ENCODE peak calls at places on chromosomes 7 and 10, in six cellular contexts. L is ovary; E is hepatocyte; P is stimulated activated naive B cell treated with anti-CD40 and anti-IgM and Interleukin-4, amounts not matched to agents 10 μg/mL and 1 μg/mL and 100 μg/mL, for 72 hours; I is Kasumi-1; S is activated CD4-positive, alpha-beta T cell treated with anti-CD3 and anti-CD28 coated beads, Interleukin-2, amount 50 U/mL, for 48 hours. Y is an unnamed sample.

GRCh38 chr7:132292803-132293202 is 283.5 kb downstream of the PLXNA4 start:
- DNase-seq in S (no peak), I (peak), L (no peak), E (no peak), P (no peak), Y (no peak)

GRCh38 chr7:51133992-51134391 is 182.6 kb downstream of the COBL start:
- DNase-seq in I (no peak), S (no peak), E (no peak), P (no peak), L (no peak), Y (no peak)

GRCh38 chr10:5033061-5033770 is 29.6 kb upstream of the AKR1C2 start:
- DNase-seq in S (no peak), L (no peak), I (no peak), E (no peak), P (no peak), Y (no peak)

GRCh38 chr10:117652228-117653169 is 110.0 kb downstream of the EMX2 start:
- DNase-seq in P (no peak), I (no peak), L (no peak), S (no peak), E (no peak), Y (no peak)

GRCh38 chr10:59655309-59655708 is 54.3 kb downstream of the SLC16A9 start:
- DNase-seq in E (no peak), P (no peak), S (no peak), I (no peak), L (no peak), Y (no peak)

GRCh38 chr7:4958477-4959301 is at the start of gene MMD2:
- DNase-seq in L (no peak), S (no peak), P (no peak), E (no peak), I (no peak), Y (no peak)

GRCh38 chr7:17236603-17237002 is 61.8 kb upstream of the AHR start:
- DNase-seq in S (no peak), E (no peak), L (no peak), P (no peak), I (no peak), Y (no peak)

GRCh38 chr7:116834815-116835533 is 27.4 kb upstream of the CAPZA2 start:
- DNase-seq in P (no peak), I (no peak), E (peak), S (no peak), L (no peak), Y (no peak)

GRCh38 chr7:94492601-94493000 is 17.0 kb upstream of the CASD1 start:
- DNase-seq in P (no peak), E (no peak), L (no peak), S (no peak), I (no peak), Y (no peak)

GRCh38 chr7:107659666-107660065 is 962 bp upstream of the SLC26A4 start:
- DNase-seq in E (no peak), S (peak), L (no peak), I (no peak), P (peak), Y (peak)

GRCh38 chr10:76178561-76179292 is 747.3 kb downstream of the LRMDA start:
- DNase-seq in I (no peak), P (no peak), S (no peak), E (no peak), L (no peak), Y (no peak)

GRCh38 chr7:141960687-141961422 is 12.7 kb downstream of the TAS2R38 start:
- DNase-seq in E (no peak), S (no peak), I (peak), P (no peak), L (no peak), Y (peak)

GRCh38 chr7:35801392-35802101 is 690 bp downstream of the SEPTIN7 start:
- DNase-seq in L (peak), E (peak), I (peak), P (peak), S (peak), Y (peak)

GRCh38 chr10:113425596-113425995 is 127.3 kb upstream of the HABP2 start:
- DNase-seq in L (no peak), S (no peak), P (no peak), I (no peak), E (no peak), Y (no peak)

GRCh38 chr7:123367508-123368122 is 166.8 kb downstream of the IQUB start:
- DNase-seq in I (peak), E (peak), L (no peak), S (peak), P (no peak), Y (peak)

GRCh38 chr7:39882148-39882784 is 67.8 kb upstream of the CDK13 start:
- DNase-seq in E (peak), L (no peak), P (no peak), S (no peak), I (no peak), Y (no peak)

GRCh38 chr10:7986851-7987250 is 67.6 kb upstream of the GATA3 start:
- DNase-seq in L (no peak), S (no peak), P (no peak), E (no peak), I (peak), Y (no peak)